ENCODE peak calls at places on chromosome 10, in nine cellular contexts. One of them, this sample, is unnamed.
A peak's percentile ranks its signal among the peaks of the same experiment; 100 is the strongest.

GRCh38 chr10:7090529-7090928 is 320.3 kb downstream of the SFMBT2 start:
- DNase-seq in A673: no peak
- DNase-seq in HFF-Myc: no peak
- DNase-seq in Daoy: no peak
- DNase-seq in T-helper 1 cell: no peak
- DNase-seq in HS-27A: no peak
- DNase-seq in putamen: no peak
- DNase-seq in neural progenitor cell: no peak
- DNase-seq in activated effector memory CD4-positive, alpha-beta T cell treated with Interleukin-2 at 50 U/mL for 16 hours: no peak
- DNase-seq in this sample: no peak

GRCh38 chr10:56317603-56318002 is 43.5 kb downstream of the ZWINT start:
- DNase-seq in Daoy: no peak
- DNase-seq in putamen: no peak
- DNase-seq in neural progenitor cell: no peak
- DNase-seq in T-helper 1 cell: no peak
- DNase-seq in activated effector memory CD4-positive, alpha-beta T cell treated with Interleukin-2 at 50 U/mL for 16 hours: no peak
- DNase-seq in HS-27A: no peak
- DNase-seq in HFF-Myc: no peak
- DNase-seq in A673: no peak
- DNase-seq in this sample: no peak

GRCh38 chr10:70649526-70649925 is 22.8 kb upstream of the ADAMTS14 start:
- DNase-seq in activated effector memory CD4-positive, alpha-beta T cell treated with Interleukin-2 at 50 U/mL for 16 hours: no peak
- DNase-seq in putamen: no peak
- DNase-seq in A673: no peak
- DNase-seq in T-helper 1 cell: no peak
- DNase-seq in neural progenitor cell: no peak
- DNase-seq in HFF-Myc: no peak
- DNase-seq in Daoy: peak; percentile 57
- DNase-seq in HS-27A: no peak
- DNase-seq in this sample: no peak

GRCh38 chr10:93165367-93165766 is 91.7 kb downstream of the CYP26A1 start:
- DNase-seq in HS-27A: no peak
- DNase-seq in A673: no peak
- DNase-seq in activated effector memory CD4-positive, alpha-beta T cell treated with Interleukin-2 at 50 U/mL for 16 hours: no peak
- DNase-seq in neural progenitor cell: no peak
- DNase-seq in putamen: no peak
- DNase-seq in HFF-Myc: no peak
- DNase-seq in Daoy: no peak
- DNase-seq in T-helper 1 cell: no peak
- DNase-seq in this sample: no peak

GRCh38 chr10:33143160-33143728 is 185.2 kb upstream of the ITGB1 start:
- DNase-seq in T-helper 1 cell: no peak
- DNase-seq in putamen: peak; percentile 80
- DNase-seq in activated effector memory CD4-positive, alpha-beta T cell treated with Interleukin-2 at 50 U/mL for 16 hours: no peak
- DNase-seq in HFF-Myc: no peak
- DNase-seq in A673: peak; percentile 67
- DNase-seq in Daoy: peak; percentile 85
- DNase-seq in neural progenitor cell: no peak
- DNase-seq in HS-27A: peak; percentile 36
- DNase-seq in this sample: no peak

GRCh38 chr10:110679633-110680472 is 35.7 kb downstream of the RBM20 start:
- DNase-seq in Daoy: no peak
- DNase-seq in HS-27A: no peak
- DNase-seq in putamen: no peak
- DNase-seq in neural progenitor cell: no peak
- DNase-seq in HFF-Myc: no peak
- DNase-seq in A673: no peak
- DNase-seq in activated effector memory CD4-positive, alpha-beta T cell treated with Interleukin-2 at 50 U/mL for 16 hours: no peak
- DNase-seq in T-helper 1 cell: no peak
- DNase-seq in this sample: no peak

GRCh38 chr10:13158401-13158800 is 3.0 kb upstream of the MCM10 start:
- DNase-seq in activated effector memory CD4-positive, alpha-beta T cell treated with Interleukin-2 at 50 U/mL for 16 hours: no peak
- DNase-seq in neural progenitor cell: peak; percentile 19
- DNase-seq in Daoy: no peak
- DNase-seq in A673: no peak
- DNase-seq in putamen: no peak
- DNase-seq in T-helper 1 cell: peak; percentile 31
- DNase-seq in HS-27A: no peak
- DNase-seq in HFF-Myc: no peak
- DNase-seq in this sample: no peak

GRCh38 chr10:14758994-14759664 is 15.6 kb downstream of the FAM107B start:
- DNase-seq in Daoy: peak; percentile 13
- DNase-seq in T-helper 1 cell: no peak
- DNase-seq in HS-27A: no peak
- DNase-seq in A673: peak; percentile 33
- DNase-seq in putamen: no peak
- DNase-seq in HFF-Myc: no peak
- DNase-seq in neural progenitor cell: no peak
- DNase-seq in activated effector memory CD4-positive, alpha-beta T cell treated with Interleukin-2 at 50 U/mL for 16 hours: no peak
- DNase-seq in this sample: no peak

GRCh38 chr10:43077421-43078171 is 727 bp downstream of the RET start:
- DNase-seq in HS-27A: no peak
- DNase-seq in neural progenitor cell: peak; percentile 54
- DNase-seq in activated effector memory CD4-positive, alpha-beta T cell treated with Interleukin-2 at 50 U/mL for 16 hours: no peak
- DNase-seq in A673: no peak
- DNase-seq in HFF-Myc: no peak
- DNase-seq in putamen: no peak
- DNase-seq in T-helper 1 cell: no peak
- DNase-seq in Daoy: peak; percentile 22
- DNase-seq in this sample: peak; percentile 37

GRCh38 chr10:25493122-25493893 is 318.5 kb downstream of the GPR158 start:
- DNase-seq in putamen: peak; percentile 49
- DNase-seq in A673: peak; percentile 41
- DNase-seq in T-helper 1 cell: no peak
- DNase-seq in activated effector memory CD4-positive, alpha-beta T cell treated with Interleukin-2 at 50 U/mL for 16 hours: no peak
- DNase-seq in Daoy: peak; percentile 92
- DNase-seq in HS-27A: no peak
- DNase-seq in HFF-Myc: no peak
- DNase-seq in neural progenitor cell: peak; percentile 85
- DNase-seq in this sample: no peak

GRCh38 chr10:11796439-11796838 is 26.7 kb upstream of the PROSER2 start:
- DNase-seq in A673: peak; percentile 84
- DNase-seq in HFF-Myc: no peak
- DNase-seq in neural progenitor cell: no peak
- DNase-seq in Daoy: no peak
- DNase-seq in activated effector memory CD4-positive, alpha-beta T cell treated with Interleukin-2 at 50 U/mL for 16 hours: no peak
- DNase-seq in T-helper 1 cell: no peak
- DNase-seq in putamen: no peak
- DNase-seq in HS-27A: no peak
- DNase-seq in this sample: no peak

GRCh38 chr10:78134919-78135318 is 101.3 kb downstream of the RPS24 start:
- DNase-seq in putamen: no peak
- DNase-seq in A673: no peak
- DNase-seq in Daoy: peak; percentile 7
- DNase-seq in HS-27A: no peak
- DNase-seq in HFF-Myc: no peak
- DNase-seq in activated effector memory CD4-positive, alpha-beta T cell treated with Interleukin-2 at 50 U/mL for 16 hours: no peak
- DNase-seq in T-helper 1 cell: no peak
- DNase-seq in neural progenitor cell: no peak
- DNase-seq in this sample: no peak

GRCh38 chr10:115209133-115209532 is 116.0 kb downstream of the ATRNL1 start:
- DNase-seq in activated effector memory CD4-positive, alpha-beta T cell treated with Interleukin-2 at 50 U/mL for 16 hours: no peak
- DNase-seq in neural progenitor cell: no peak
- DNase-seq in A673: no peak
- DNase-seq in putamen: no peak
- DNase-seq in T-helper 1 cell: no peak
- DNase-seq in HFF-Myc: no peak
- DNase-seq in Daoy: no peak
- DNase-seq in HS-27A: no peak
- DNase-seq in this sample: no peak

GRCh38 chr10:72175166-72175565 is 40.6 kb upstream of the ANAPC16 start:
- DNase-seq in Daoy: no peak
- DNase-seq in activated effector memory CD4-positive, alpha-beta T cell treated with Interleukin-2 at 50 U/mL for 16 hours: no peak
- DNase-seq in neural progenitor cell: no peak
- DNase-seq in HS-27A: no peak
- DNase-seq in putamen: peak; percentile 67
- DNase-seq in T-helper 1 cell: no peak
- DNase-seq in A673: peak; percentile 59
- DNase-seq in HFF-Myc: peak; percentile 14
- DNase-seq in this sample: no peak

GRCh38 chr10:83835948-83836641 is 303.2 kb upstream of the GHITM start:
- DNase-seq in neural progenitor cell: no peak
- DNase-seq in HFF-Myc: no peak
- DNase-seq in T-helper 1 cell: no peak
- DNase-seq in Daoy: no peak
- DNase-seq in A673: no peak
- DNase-seq in HS-27A: no peak
- DNase-seq in putamen: no peak
- DNase-seq in activated effector memory CD4-positive, alpha-beta T cell treated with Interleukin-2 at 50 U/mL for 16 hours: no peak
- DNase-seq in this sample: no peak

GRCh38 chr10:19762026-19762425 is 54.2 kb upstream of the PLXDC2 start:
- DNase-seq in HFF-Myc: no peak
- DNase-seq in activated effector memory CD4-positive, alpha-beta T cell treated with Interleukin-2 at 50 U/mL for 16 hours: no peak
- DNase-seq in A673: no peak
- DNase-seq in neural progenitor cell: no peak
- DNase-seq in HS-27A: no peak
- DNase-seq in Daoy: no peak
- DNase-seq in T-helper 1 cell: no peak
- DNase-seq in putamen: no peak
- DNase-seq in this sample: no peak

GRCh38 chr10:49037187-49037586 is 78.1 kb downstream of the VSTM4 start:
- DNase-seq in HFF-Myc: no peak
- DNase-seq in putamen: no peak
- DNase-seq in HS-27A: no peak
- DNase-seq in activated effector memory CD4-positive, alpha-beta T cell treated with Interleukin-2 at 50 U/mL for 16 hours: no peak
- DNase-seq in T-helper 1 cell: no peak
- DNase-seq in neural progenitor cell: no peak
- DNase-seq in Daoy: peak; percentile 91
- DNase-seq in A673: no peak
- DNase-seq in this sample: no peak

GRCh38 chr10:113097046-113097415 is 147.0 kb downstream of the TCF7L2 start:
- DNase-seq in HFF-Myc: no peak
- DNase-seq in HS-27A: no peak
- DNase-seq in Daoy: no peak
- DNase-seq in putamen: no peak
- DNase-seq in A673: no peak
- DNase-seq in T-helper 1 cell: no peak
- DNase-seq in neural progenitor cell: no peak
- DNase-seq in activated effector memory CD4-positive, alpha-beta T cell treated with Interleukin-2 at 50 U/mL for 16 hours: no peak
- DNase-seq in this sample: no peak

GRCh38 chr10:96285331-96285752 is 14.0 kb upstream of the BLNK start:
- DNase-seq in putamen: no peak
- DNase-seq in HFF-Myc: no peak
- DNase-seq in T-helper 1 cell: no peak
- DNase-seq in HS-27A: no peak
- DNase-seq in activated effector memory CD4-positive, alpha-beta T cell treated with Interleukin-2 at 50 U/mL for 16 hours: no peak
- DNase-seq in A673: no peak
- DNase-seq in neural progenitor cell: peak; percentile 45
- DNase-seq in Daoy: no peak
- DNase-seq in this sample: no peak

GRCh38 chr10:105023706-105024105 is 382.6 kb downstream of the SORCS3 start:
- DNase-seq in Daoy: no peak
- DNase-seq in A673: no peak
- DNase-seq in T-helper 1 cell: no peak
- DNase-seq in activated effector memory CD4-positive, alpha-beta T cell treated with Interleukin-2 at 50 U/mL for 16 hours: no peak
- DNase-seq in HFF-Myc: no peak
- DNase-seq in neural progenitor cell: no peak
- DNase-seq in putamen: no peak
- DNase-seq in HS-27A: no peak
- DNase-seq in this sample: no peak

GRCh38 chr10:96406091-96406490 is 47.3 kb upstream of the OPALIN start:
- DNase-seq in neural progenitor cell: no peak
- DNase-seq in activated effector memory CD4-positive, alpha-beta T cell treated with Interleukin-2 at 50 U/mL for 16 hours: no peak
- DNase-seq in putamen: no peak
- DNase-seq in HS-27A: no peak
- DNase-seq in T-helper 1 cell: no peak
- DNase-seq in HFF-Myc: no peak
- DNase-seq in A673: no peak
- DNase-seq in Daoy: no peak
- DNase-seq in this sample: no peak

GRCh38 chr10:25065761-25066476 is 49.5 kb downstream of the THNSL1 start:
- DNase-seq in HFF-Myc: no peak
- DNase-seq in A673: no peak
- DNase-seq in neural progenitor cell: no peak
- DNase-seq in HS-27A: no peak
- DNase-seq in Daoy: no peak
- DNase-seq in putamen: no peak
- DNase-seq in T-helper 1 cell: no peak
- DNase-seq in activated effector memory CD4-positive, alpha-beta T cell treated with Interleukin-2 at 50 U/mL for 16 hours: no peak
- DNase-seq in this sample: no peak

GRCh38 chr10:12221323-12222298 is 25.6 kb downstream of the CDC123 start:
- DNase-seq in activated effector memory CD4-positive, alpha-beta T cell treated with Interleukin-2 at 50 U/mL for 16 hours: no peak
- DNase-seq in HFF-Myc: no peak
- DNase-seq in neural progenitor cell: no peak
- DNase-seq in A673: peak; percentile 54
- DNase-seq in T-helper 1 cell: no peak
- DNase-seq in HS-27A: no peak
- DNase-seq in putamen: no peak
- DNase-seq in Daoy: peak; percentile 36
- DNase-seq in this sample: no peak

GRCh38 chr10:131430716-131431402 is 119.3 kb upstream of the TCERG1L start:
- DNase-seq in Daoy: no peak
- DNase-seq in T-helper 1 cell: no peak
- DNase-seq in A673: peak; percentile 25
- DNase-seq in activated effector memory CD4-positive, alpha-beta T cell treated with Interleukin-2 at 50 U/mL for 16 hours: no peak
- DNase-seq in neural progenitor cell: no peak
- DNase-seq in HS-27A: no peak
- DNase-seq in HFF-Myc: no peak
- DNase-seq in putamen: no peak
- DNase-seq in this sample: no peak

GRCh38 chr10:26374426-26374825 is 63.7 kb upstream of the APBB1IP start:
- DNase-seq in T-helper 1 cell: no peak
- DNase-seq in A673: no peak
- DNase-seq in neural progenitor cell: no peak
- DNase-seq in Daoy: no peak
- DNase-seq in HS-27A: no peak
- DNase-seq in HFF-Myc: no peak
- DNase-seq in activated effector memory CD4-positive, alpha-beta T cell treated with Interleukin-2 at 50 U/mL for 16 hours: no peak
- DNase-seq in putamen: no peak
- DNase-seq in this sample: no peak

GRCh38 chr10:51905050-51905449 is 205.7 kb upstream of the CSTF2T start:
- DNase-seq in A673: no peak
- DNase-seq in putamen: no peak
- DNase-seq in neural progenitor cell: no peak
- DNase-seq in HS-27A: no peak
- DNase-seq in activated effector memory CD4-positive, alpha-beta T cell treated with Interleukin-2 at 50 U/mL for 16 hours: no peak
- DNase-seq in HFF-Myc: no peak
- DNase-seq in Daoy: no peak
- DNase-seq in T-helper 1 cell: no peak
- DNase-seq in this sample: no peak

GRCh38 chr10:58967551-58968418 is 208.7 kb upstream of the PHYHIPL start:
- DNase-seq in HS-27A: no peak
- DNase-seq in A673: no peak
- DNase-seq in neural progenitor cell: peak; percentile 85
- DNase-seq in T-helper 1 cell: no peak
- DNase-seq in putamen: peak; percentile 73
- DNase-seq in Daoy: peak; percentile 11
- DNase-seq in activated effector memory CD4-positive, alpha-beta T cell treated with Interleukin-2 at 50 U/mL for 16 hours: no peak
- DNase-seq in HFF-Myc: no peak
- DNase-seq in this sample: peak; percentile 20

GRCh38 chr10:27390681-27391080 is 113.4 kb upstream of the RAB18 start:
- DNase-seq in Daoy: no peak
- DNase-seq in HFF-Myc: no peak
- DNase-seq in putamen: no peak
- DNase-seq in activated effector memory CD4-positive, alpha-beta T cell treated with Interleukin-2 at 50 U/mL for 16 hours: no peak
- DNase-seq in A673: no peak
- DNase-seq in neural progenitor cell: no peak
- DNase-seq in T-helper 1 cell: no peak
- DNase-seq in HS-27A: no peak
- DNase-seq in this sample: no peak

GRCh38 chr10:132297521-132297920 is 10.2 kb downstream of the STK32C start:
- DNase-seq in neural progenitor cell: peak; percentile 42
- DNase-seq in A673: no peak
- DNase-seq in Daoy: no peak
- DNase-seq in HS-27A: no peak
- DNase-seq in putamen: no peak
- DNase-seq in HFF-Myc: no peak
- DNase-seq in T-helper 1 cell: no peak
- DNase-seq in activated effector memory CD4-positive, alpha-beta T cell treated with Interleukin-2 at 50 U/mL for 16 hours: no peak
- DNase-seq in this sample: no peak

GRCh38 chr10:132915411-132915810 is 27.0 kb downstream of the CFAP46 start:
- DNase-seq in Daoy: no peak
- DNase-seq in HS-27A: no peak
- DNase-seq in activated effector memory CD4-positive, alpha-beta T cell treated with Interleukin-2 at 50 U/mL for 16 hours: no peak
- DNase-seq in HFF-Myc: no peak
- DNase-seq in A673: no peak
- DNase-seq in T-helper 1 cell: no peak
- DNase-seq in neural progenitor cell: no peak
- DNase-seq in putamen: no peak
- DNase-seq in this sample: no peak

GRCh38 chr10:17026686-17027485 is 102.7 kb downstream of the CUBN start:
- DNase-seq in HS-27A: no peak
- DNase-seq in T-helper 1 cell: peak; percentile 54
- DNase-seq in putamen: no peak
- DNase-seq in neural progenitor cell: no peak
- DNase-seq in A673: no peak
- DNase-seq in activated effector memory CD4-positive, alpha-beta T cell treated with Interleukin-2 at 50 U/mL for 16 hours: peak; percentile 65
- DNase-seq in HFF-Myc: no peak
- DNase-seq in Daoy: peak; percentile 72
- DNase-seq in this sample: no peak

This sample was measured in frontal cortex.